ENCODE peak calls at places on chromosome 16, in five cellular contexts. Y is HFF-Myc; U is colonic mucosa; F is CD4-positive, alpha-beta T cell; N is uterus. B is an unnamed sample.

GRCh38 chr16:67658849-67659674 is 998 bp downstream of the ACD start:
- DNase-seq in Y (no peak), U (no peak), F (no peak), N (no peak), B (no peak)

GRCh38 chr16:51159296-51159695 is 8.2 kb upstream of the SALL1 start:
- DNase-seq in Y (no peak), U (no peak), F (no peak), N (no peak), B (no peak)

GRCh38 chr16:72172105-72173034 is at the start of gene PMFBP1:
- DNase-seq in Y (peak), U (peak), F (no peak), N (no peak), B (peak)

GRCh38 chr16:9885457-9885856 is 296.8 kb downstream of the GRIN2A start:
- DNase-seq in Y (no peak), U (no peak), F (no peak), N (no peak), B (no peak)

GRCh38 chr16:56710181-56710737 is 19.7 kb upstream of the NUP93 start:
- DNase-seq in Y (no peak), U (no peak), F (no peak), N (no peak), B (no peak)

GRCh38 chr16:68229431-68230175 is 6.3 kb downstream of the ESRP2 start:
- DNase-seq in Y (peak), U (no peak), F (no peak), N (peak), B (no peak)

GRCh38 chr16:525520-526180 is 1.9 kb upstream of the CAPN15 start:
- DNase-seq in Y (peak), U (no peak), F (no peak), N (no peak), B (no peak)

GRCh38 chr16:56122251-56122650 is 69.0 kb upstream of the GNAO1 start:
- DNase-seq in Y (no peak), U (no peak), F (no peak), N (no peak), B (no peak)

GRCh38 chr16:892536-893255 is 78.1 kb downstream of the LMF1 start:
- DNase-seq in Y (no peak), U (no peak), F (no peak), N (no peak), B (no peak)

GRCh38 chr16:56075732-56076131 is 115.6 kb upstream of the GNAO1 start:
- DNase-seq in Y (no peak), U (no peak), F (no peak), N (no peak), B (no peak)

GRCh38 chr16:30064746-30065111 is 831 bp upstream of the ALDOA start:
- DNase-seq in Y (no peak), U (no peak), F (no peak), N (no peak), B (no peak)

GRCh38 chr16:4718466-4718865 is 15.6 kb downstream of the ANKS3 start:
- DNase-seq in Y (no peak), U (no peak), F (no peak), N (no peak), B (no peak)

GRCh38 chr16:17160285-17160854 is 310.4 kb downstream of the XYLT1 start:
- DNase-seq in Y (no peak), U (no peak), F (no peak), N (no peak), B (no peak)

GRCh38 chr16:5257462-5257861 is 159.9 kb upstream of the EEF2KMT start:
- DNase-seq in Y (no peak), U (no peak), F (no peak), N (no peak), B (no peak)

GRCh38 chr16:1788095-1788707 is 5.3 kb downstream of the IGFALS start:
- DNase-seq in Y (no peak), U (no peak), F (no peak), N (peak), B (peak)

GRCh38 chr16:85650864-85651811 is 37.6 kb downstream of the GINS2 start:
- DNase-seq in Y (no peak), U (no peak), F (no peak), N (peak), B (no peak)

GRCh38 chr16:86628614-86629013 is 50.3 kb downstream of the FOXL1 start:
- DNase-seq in Y (no peak), U (no peak), F (no peak), N (no peak), B (no peak)

GRCh38 chr16:31253642-31254045 is 6.1 kb upstream of the ITGAM start:
- DNase-seq in Y (no peak), U (no peak), F (no peak), N (no peak), B (peak)

GRCh38 chr16:8517280-8517679 is 73.0 kb downstream of the TMEM114 start:
- DNase-seq in Y (no peak), U (no peak), F (no peak), N (no peak), B (no peak)

GRCh38 chr16:89395150-89396142 is 94.9 kb downstream of the ANKRD11 start:
- DNase-seq in Y (peak), U (peak), F (no peak), N (peak), B (no peak)

GRCh38 chr16:4936991-4937781 is at the start of gene PPL:
- DNase-seq in Y (no peak), U (peak), F (no peak), N (peak), B (no peak)

GRCh38 chr16:19505600-19506303 is 16.1 kb downstream of the GDE1 start:
- DNase-seq in Y (no peak), U (no peak), F (no peak), N (no peak), B (no peak)

GRCh38 chr16:86362155-86362849 is 148.0 kb upstream of the FOXF1 start:
- DNase-seq in Y (no peak), U (no peak), F (no peak), N (no peak), B (no peak)

GRCh38 chr16:70685938-70686375 is at the start of gene MTSS2:
- DNase-seq in Y (no peak), U (peak), F (no peak), N (peak), B (no peak)

GRCh38 chr16:77918792-77919707 is 103.3 kb upstream of the CLEC3A start:
- DNase-seq in Y (no peak), U (no peak), F (no peak), N (no peak), B (no peak)

GRCh38 chr16:19168173-19169080 is at the start of gene SYT17:
- DNase-seq in Y (no peak), U (peak), F (no peak), N (no peak), B (no peak)

GRCh38 chr16:57115504-57116182 is 23.3 kb downstream of the CPNE2 start:
- DNase-seq in Y (no peak), U (no peak), F (no peak), N (peak), B (no peak)

GRCh38 chr16:65285128-65286120 is 163.6 kb upstream of the CDH11 start:
- DNase-seq in Y (no peak), U (no peak), F (no peak), N (no peak), B (no peak)

GRCh38 chr16:89722392-89723278 is 1.3 kb downstream of the ZNF276 start:
- DNase-seq in Y (no peak), U (peak), F (peak), N (peak), B (peak)

GRCh38 chr16:1772908-1773702 is at the start of gene MRPS34:
- DNase-seq in Y (no peak), U (peak), F (peak), N (peak), B (peak)

GRCh38 chr16:24935336-24935735 is 79.8 kb downstream of the ARHGAP17 start:
- DNase-seq in Y (no peak), U (no peak), F (no peak), N (no peak), B (no peak)

GRCh38 chr16:58543685-58544084 is 28.4 kb downstream of the SETD6 start:
- DNase-seq in Y (no peak), U (no peak), F (no peak), N (no peak), B (no peak)

GRCh38 chr16:15435216-15435864 is 952 bp downstream of the BMERB1 start:
- DNase-seq in Y (no peak), U (no peak), F (no peak), N (peak), B (no peak)

DNA sequence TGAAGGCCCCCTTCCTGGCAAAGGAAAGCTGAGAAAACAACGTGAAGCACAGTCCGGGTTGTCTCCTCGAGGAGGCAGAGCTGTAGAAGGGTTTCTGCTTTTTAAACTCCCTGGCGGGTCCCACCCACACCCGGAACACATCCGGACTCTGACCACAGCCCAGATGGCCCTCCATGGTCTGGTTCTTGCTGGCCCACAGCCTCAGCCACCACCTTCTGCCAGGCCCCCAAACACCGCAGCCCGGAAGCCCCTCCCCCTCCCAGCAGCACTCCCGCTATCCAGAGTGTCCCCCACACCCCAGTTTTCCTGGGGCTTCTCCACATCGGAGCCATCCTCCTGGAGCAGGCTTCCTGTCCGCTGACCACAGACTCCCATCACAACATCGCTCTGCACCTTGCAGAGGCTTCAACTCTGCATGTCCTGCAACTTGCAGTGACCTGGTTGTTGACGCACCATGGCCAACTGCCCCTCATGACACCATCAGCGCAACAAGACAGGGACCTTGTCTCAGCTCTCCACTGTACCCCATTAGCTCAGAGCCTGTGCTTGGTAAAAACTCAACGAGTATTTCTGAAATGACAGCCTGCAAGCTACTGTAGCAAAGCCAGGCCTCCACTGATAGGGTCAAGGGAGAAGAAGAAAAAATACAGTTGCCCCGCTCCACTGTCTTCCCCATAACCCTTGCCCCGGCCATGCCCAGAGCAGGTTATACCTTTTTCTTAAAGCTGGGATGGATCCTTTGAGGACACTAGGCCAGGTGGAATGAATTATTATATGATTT is 129.8 kb downstream of the C16orf78 start:
- DNase-seq in Y (no peak), U (no peak), F (no peak), N (no peak), B (no peak)
- TF ChIP-seq CTCF in Y (no peak), U (no peak), F (no peak), N (no peak), B (no peak)

GRCh38 chr16:81994485-81994884 is 16.8 kb downstream of the SDR42E1 start:
- DNase-seq in Y (no peak), U (no peak), F (no peak), N (no peak), B (no peak)
- TF ChIP-seq CTCF in Y (peak), U (no peak), F (no peak), N (no peak), B (peak)

DNA sequence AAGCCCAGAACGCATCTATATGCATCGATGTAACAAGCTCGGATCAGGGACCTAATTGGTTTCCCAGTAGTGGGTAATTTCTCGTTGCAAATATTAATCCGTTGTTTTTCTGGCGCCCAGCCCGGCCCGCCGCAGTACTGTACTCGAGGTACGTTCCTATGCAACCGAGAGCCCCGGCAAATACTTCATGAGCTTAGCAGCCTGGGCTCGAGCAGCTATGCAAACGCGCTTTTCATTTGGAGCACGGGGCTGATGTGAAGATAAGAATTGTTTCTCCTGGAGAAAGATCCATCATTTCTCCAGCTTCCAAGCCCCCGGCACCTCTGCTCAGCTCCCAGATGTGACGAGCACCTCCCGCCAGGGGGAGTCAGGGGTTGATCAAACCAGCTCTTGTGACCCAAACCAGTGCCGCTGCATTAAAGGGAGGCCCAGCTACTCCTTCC is 229.8 kb downstream of the KATNIP start:
- DNase-seq in Y (peak), U (no peak), F (no peak), N (peak), B (no peak)
- TF ChIP-seq CTCF in Y (peak), U (no peak), F (no peak), N (peak), B (no peak)

DNA sequence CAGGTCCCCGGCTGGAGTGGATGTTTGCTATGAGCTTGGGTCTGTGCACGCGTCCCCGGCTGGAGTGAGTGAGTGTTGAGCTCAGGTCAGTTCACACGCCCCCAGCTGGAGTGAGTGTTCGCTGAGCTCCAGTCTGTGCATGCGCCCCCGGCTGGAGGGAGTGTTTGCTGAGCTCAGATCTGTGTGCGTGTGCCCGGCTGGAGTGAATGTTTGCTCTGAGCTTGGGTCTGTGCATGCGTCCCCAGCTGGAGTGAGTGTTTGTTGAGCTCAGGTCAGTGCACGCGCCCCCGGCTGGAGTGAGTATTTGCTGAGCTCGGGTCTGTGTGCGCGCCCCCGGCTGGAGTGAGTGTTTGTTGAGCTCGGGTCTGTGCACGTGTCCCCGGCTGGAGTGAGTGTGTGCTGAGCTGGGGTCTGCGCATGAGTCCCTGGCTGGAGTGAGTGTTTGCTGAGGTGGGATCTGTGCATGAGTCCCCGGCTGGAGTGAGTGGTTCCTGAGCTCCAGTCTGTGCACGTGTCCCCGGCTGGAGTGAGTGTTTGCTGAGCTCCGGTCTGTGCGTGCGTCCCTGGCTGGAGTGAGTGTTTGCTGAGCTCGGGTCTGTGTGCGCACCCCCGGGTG is 284.2 kb downstream of the SNX29 start:
- DNase-seq in Y (no peak), U (no peak), F (no peak), N (no peak), B (no peak)
- TF ChIP-seq CTCF in Y (no peak), U (no peak), F (no peak), N (no peak), B (no peak)

GRCh38 chr16:66576306-66576705 is 3.0 kb upstream of the CMTM2 start:
- DNase-seq in Y (no peak), U (no peak), F (no peak), N (no peak), B (no peak)

GRCh38 chr16:66578596-66579531 is at the start of gene CMTM2:
- DNase-seq in Y (no peak), U (no peak), F (no peak), N (no peak), B (no peak)

GRCh38 chr16:66581246-66581952 is 2.1 kb downstream of the CMTM2 start:
- DNase-seq in Y (no peak), U (no peak), F (no peak), N (no peak), B (no peak)

GRCh38 chr16:66585477-66586239 is 6.4 kb downstream of the CMTM2 start:
- DNase-seq in Y (no peak), U (no peak), F (no peak), N (no peak), B (peak)

DNA sequence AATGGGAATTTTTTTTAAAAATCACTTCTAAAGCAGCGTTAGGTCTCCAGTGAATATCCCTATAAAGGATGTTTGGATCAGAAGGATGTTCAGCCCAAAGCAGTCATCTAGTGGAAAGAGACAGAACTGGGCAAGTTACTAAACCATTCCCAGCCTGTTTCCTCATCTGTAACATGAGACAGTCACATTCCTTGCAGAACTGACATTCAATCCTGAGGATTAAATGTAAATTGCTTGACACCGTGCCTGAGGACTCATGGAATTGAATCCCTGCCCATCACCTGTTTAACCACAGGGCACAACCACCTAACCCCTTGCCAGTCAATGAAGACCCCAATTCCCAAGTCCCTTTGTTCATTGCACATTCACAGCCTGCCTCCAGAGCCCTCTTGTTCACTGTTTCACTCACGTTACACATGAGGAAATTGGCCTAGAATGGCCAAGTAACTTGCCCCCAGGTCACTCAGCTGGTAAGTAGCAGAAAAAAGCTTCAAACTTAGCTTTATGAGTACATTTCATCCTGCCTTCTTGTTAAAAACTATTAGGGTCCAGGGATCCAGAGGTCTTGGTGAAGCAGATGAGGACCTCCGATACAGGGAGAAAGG is 1.4 kb downstream of the CMTM2 start:
- DNase-seq in Y (peak), U (no peak), F (no peak), N (no peak), B (no peak)
- TF ChIP-seq CTCF in Y (peak), U (no peak), F (no peak), N (no peak), B (no peak)

GRCh38 chr16:84048306-84048705 is 5.7 kb upstream of the SLC38A8 start:
- DNase-seq in Y (no peak), U (no peak), F (no peak), N (no peak), B (no peak)

GRCh38 chr16:84050316-84050715 is 7.7 kb upstream of the SLC38A8 start:
- DNase-seq in Y (no peak), U (no peak), F (no peak), N (no peak), B (no peak)

GRCh38 chr16:84047626-84048025 is 5.0 kb upstream of the SLC38A8 start:
- DNase-seq in Y (no peak), U (no peak), F (no peak), N (no peak), B (no peak)

GRCh38 chr16:84049403-84050060 is 6.9 kb upstream of the SLC38A8 start:
- DNase-seq in Y (no peak), U (no peak), F (no peak), N (no peak), B (no peak)

GRCh38 chr16:84048871-84049270 is 6.3 kb upstream of the SLC38A8 start:
- DNase-seq in Y (no peak), U (no peak), F (no peak), N (no peak), B (no peak)
- TF ChIP-seq CTCF in Y (no peak), U (no peak), F (no peak), N (no peak), B (no peak)